ENCODE peak calls at places on chromosomes 2 and 18, in five cellular contexts. K, V, Q, T and F are unnamed samples.

GRCh38 chr2:131034122-131035051 is 58.9 kb downstream of the FAM168B start:
- DNase-seq in K (no peak), T (no peak), Q (peak; percentile 70), V (peak; percentile 15), F (no peak)

GRCh38 chr18:23591011-23591410 is 4.7 kb upstream of the NPC1 start:
- DNase-seq in K (no peak), T (no peak), V (peak; percentile 24), Q (no peak), F (no peak)

GRCh38 chr18:75898666-75899065 is 471.2 kb upstream of the SMIM21 start:
- DNase-seq in Q (no peak), T (no peak), V (no peak), K (no peak), F (no peak)

GRCh38 chr2:66440692-66441091 is 5.8 kb downstream of the MEIS1 start:
- DNase-seq in T (no peak), V (no peak), K (no peak), Q (no peak), F (no peak)

GRCh38 chr2:85852078-85852790 is 36.6 kb downstream of the ST3GAL5 start:
- DNase-seq in Q (no peak), V (no peak), K (no peak), T (no peak), F (no peak)

GRCh38 chr18:30139631-30140287 is 902.8 kb downstream of the DSC3 start:
- DNase-seq in K (no peak), V (no peak), T (no peak), Q (no peak), F (no peak)

GRCh38 chr18:43578636-43579203 is 301.4 kb upstream of the SYT4 start:
- DNase-seq in V (no peak), Q (no peak), T (no peak), K (no peak), F (no peak)

GRCh38 chr2:121398853-121399252 is 113.9 kb upstream of the TFCP2L1 start:
- DNase-seq in K (no peak), Q (no peak), V (no peak), T (no peak), F (no peak)

DNA sequence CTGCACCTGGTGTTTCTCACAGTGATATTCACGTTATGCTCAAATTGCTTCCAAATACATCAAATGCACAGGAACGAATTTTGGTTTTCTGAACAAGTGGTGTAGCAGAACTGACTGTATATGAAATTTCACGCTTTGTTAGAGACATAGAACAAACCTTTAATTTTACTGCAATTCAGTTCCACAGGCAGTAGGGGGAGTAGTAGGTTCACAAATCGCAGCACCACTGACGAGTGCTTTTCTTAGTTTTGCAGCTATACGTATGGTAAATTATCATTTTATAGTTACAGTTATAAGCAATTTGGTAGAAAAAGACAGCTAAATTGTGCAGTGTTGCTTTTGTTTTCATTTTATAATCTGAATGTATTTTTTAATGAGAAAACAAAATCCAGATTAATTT is 113.3 kb downstream of the KIAA1328 start:
- DNase-seq in V (peak; percentile 53), K (peak; percentile 2), T (peak; percentile 61), Q (no peak), F (no peak)
- TF ChIP-seq CTCF in V (peak; percentile 76), K (peak; percentile 41), T (peak; percentile 50), Q (peak; percentile 63), F (peak; percentile 81)

DNA sequence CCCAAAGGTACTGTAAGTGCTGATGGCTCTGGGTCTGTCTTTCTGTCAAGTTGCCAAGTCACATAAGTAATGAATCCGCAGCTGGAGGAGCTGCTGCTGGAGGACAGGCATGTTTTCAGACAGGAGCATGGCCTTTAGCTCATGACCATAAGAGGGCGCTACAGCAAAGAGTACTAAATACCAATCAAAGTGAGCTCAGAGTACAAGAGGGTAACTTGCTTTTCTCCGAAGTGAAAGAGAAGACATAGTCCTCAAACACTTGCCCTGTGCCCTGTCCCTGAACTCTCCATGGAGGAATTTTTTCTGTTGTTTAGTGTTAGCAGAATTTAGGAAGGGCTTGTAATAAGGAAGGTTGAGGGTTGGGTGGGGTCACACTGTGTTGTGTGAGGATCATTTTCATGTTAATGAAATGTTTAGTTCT is 58.0 kb upstream of the EML6 start:
- DNase-seq in V (peak; percentile 68), T (peak; percentile 72), Q (no peak), K (no peak), F (no peak)
- TF ChIP-seq CTCF in V (peak; percentile 45), T (peak; percentile 83), Q (peak; percentile 55), K (peak; percentile 66), F (peak; percentile 78)

DNA sequence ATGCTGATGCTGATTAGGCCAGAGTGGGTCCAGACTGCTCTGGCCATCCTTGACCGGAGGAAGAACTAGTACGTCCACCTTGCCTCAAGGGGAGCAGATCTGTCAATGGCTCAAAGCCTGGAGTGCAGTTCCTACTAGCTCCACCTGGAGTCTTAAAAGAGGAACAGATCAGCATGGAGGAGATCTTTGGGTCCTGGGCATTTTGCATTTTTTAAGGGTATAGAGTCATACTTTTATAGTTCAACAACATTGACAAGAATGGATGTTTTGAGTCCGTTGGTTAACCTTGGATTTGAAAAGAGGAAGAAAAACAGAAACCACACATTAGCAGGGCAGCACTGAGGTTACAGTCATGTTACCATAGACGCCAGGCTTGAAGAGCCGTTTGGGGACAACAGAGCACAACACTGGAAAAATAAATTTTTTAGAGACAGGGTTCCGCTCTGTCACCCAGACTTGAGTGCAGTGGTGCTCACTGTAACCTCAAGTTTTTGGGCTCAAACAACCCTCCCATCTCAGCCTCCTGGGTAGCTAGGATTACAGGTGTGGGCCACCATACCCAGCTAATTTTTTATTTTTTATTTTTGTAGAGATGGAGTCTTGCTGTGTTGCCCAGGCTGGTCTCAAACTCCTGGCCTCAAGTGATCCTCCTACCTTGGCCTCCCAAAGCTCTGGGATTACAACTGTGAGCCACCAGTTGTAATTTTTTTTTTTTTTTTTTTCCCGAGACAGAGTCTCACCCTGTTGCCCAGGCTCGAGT is 78.5 kb downstream of the PRKCE start:
- DNase-seq in K (peak; percentile 52), Q (no peak), V (no peak), T (peak; percentile 78), F (no peak)
- TF ChIP-seq CTCF in K (no peak), Q (no peak), V (no peak), T (peak; percentile 56), F (peak; percentile 25)

DNA sequence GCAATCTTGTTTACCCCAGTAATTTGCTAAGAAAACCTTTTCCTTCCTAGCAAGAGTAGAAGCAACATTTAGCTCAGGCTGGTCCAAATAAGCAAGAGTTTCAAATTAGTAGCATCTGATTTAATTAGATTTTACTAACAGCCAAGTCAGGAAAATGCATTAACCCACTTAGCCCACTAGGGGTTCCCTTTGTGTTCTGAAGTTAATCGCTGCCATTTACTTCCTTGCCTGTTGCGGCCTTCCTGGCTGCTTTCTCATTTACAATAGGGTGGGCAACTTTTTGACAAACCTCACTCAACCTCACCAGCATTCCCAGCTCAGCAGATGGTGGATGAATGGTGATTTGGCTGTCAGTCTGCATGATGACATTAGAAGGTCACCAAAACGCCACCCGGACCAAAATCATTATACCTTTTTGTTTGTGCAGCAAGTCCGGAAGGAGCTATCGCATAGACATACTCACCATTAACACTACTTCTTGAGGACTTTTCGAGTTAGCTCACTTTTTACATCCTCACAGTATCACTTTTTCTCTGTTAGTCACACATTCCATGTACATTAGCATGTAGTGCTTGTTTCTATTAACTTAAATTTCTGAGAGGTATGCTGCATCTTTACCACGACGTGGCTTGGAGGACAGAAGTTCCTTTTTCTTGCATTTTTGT is 101.5 kb upstream of the SETBP1 start:
- DNase-seq in V (peak; percentile 63), T (peak; percentile 28), Q (no peak), K (peak; percentile 6), F (no peak)
- TF ChIP-seq CTCF in V (peak; percentile 36), T (peak; percentile 46), Q (peak; percentile 67), K (peak; percentile 27), F (peak; percentile 78)

DNA sequence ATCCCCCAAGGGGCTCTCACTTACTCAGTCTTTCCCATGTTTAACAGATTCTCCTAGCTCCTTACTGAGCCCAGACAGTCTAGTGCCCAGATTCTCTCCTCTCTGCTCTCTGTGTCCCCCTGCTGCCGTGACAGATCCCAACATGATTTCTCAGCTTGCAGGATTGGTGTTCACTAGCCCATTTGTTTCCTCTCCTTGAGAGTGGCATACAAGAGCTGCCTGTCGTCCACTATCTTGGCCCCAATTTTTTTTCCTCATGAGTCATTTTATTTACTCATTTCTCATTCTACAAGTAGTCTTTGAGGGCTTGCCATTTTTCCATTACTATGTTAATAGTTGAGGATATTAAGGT is 199.9 kb upstream of the FN1 start:
- DNase-seq in V (peak; percentile 48), T (no peak), K (no peak), Q (no peak), F (no peak)
- TF ChIP-seq CTCF in V (peak; percentile 26), T (no peak), K (no peak), Q (no peak), F (peak; percentile 55)

GRCh38 chr18:58175122-58175687 is 131.2 kb downstream of the NEDD4L start:
- DNase-seq in K (no peak), T (no peak), Q (no peak), V (no peak), F (no peak)
- TF ChIP-seq CTCF in K (no peak), T (no peak), Q (no peak), V (no peak), F (no peak)